ENCODE peak calls at places on chromosomes 13 and 19, in ten cellular contexts. One of them, this sample, is unnamed.

GRCh38 chr13:114225610-114226009 is 9.1 kb upstream of the CDC16 start:
- DNase-seq in CD8-positive, alpha-beta memory T cell: no peak
- DNase-seq in tibial artery: no peak
- DNase-seq in RPMI8226: no peak
- DNase-seq in pancreas: no peak
- DNase-seq in AG09319: no peak
- DNase-seq in stimulated activated CD4-positive, alpha-beta T cell treated with anti-CD3 and anti-CD28 coated beads, Interleukin-4, amount 100 ng/mL, for 48 hours: no peak
- DNase-seq in thyroid gland: no peak
- DNase-seq in nucleus accumbens: no peak
- DNase-seq in anterior cingulate cortex: no peak
- DNase-seq in this sample: no peak

GRCh38 chr19:29524912-29525870 is 603 bp upstream of the VSTM2B start:
- DNase-seq in nucleus accumbens: peak
- DNase-seq in CD8-positive, alpha-beta memory T cell: peak
- DNase-seq in stimulated activated CD4-positive, alpha-beta T cell treated with anti-CD3 and anti-CD28 coated beads, Interleukin-4, amount 100 ng/mL, for 48 hours: no peak
- DNase-seq in RPMI8226: no peak
- DNase-seq in pancreas: peak
- DNase-seq in tibial artery: no peak
- DNase-seq in anterior cingulate cortex: peak
- DNase-seq in thyroid gland: no peak
- DNase-seq in AG09319: no peak
- DNase-seq in this sample: no peak

GRCh38 chr13:109938255-109938936 is 152.0 kb upstream of the IRS2 start:
- DNase-seq in RPMI8226: no peak
- DNase-seq in tibial artery: no peak
- DNase-seq in stimulated activated CD4-positive, alpha-beta T cell treated with anti-CD3 and anti-CD28 coated beads, Interleukin-4, amount 100 ng/mL, for 48 hours: no peak
- DNase-seq in pancreas: no peak
- DNase-seq in CD8-positive, alpha-beta memory T cell: no peak
- DNase-seq in nucleus accumbens: no peak
- DNase-seq in thyroid gland: no peak
- DNase-seq in anterior cingulate cortex: no peak
- DNase-seq in AG09319: no peak
- DNase-seq in this sample: no peak

GRCh38 chr13:26719356-26719945 is 41.1 kb downstream of the GPR12 start:
- DNase-seq in tibial artery: no peak
- DNase-seq in thyroid gland: no peak
- DNase-seq in stimulated activated CD4-positive, alpha-beta T cell treated with anti-CD3 and anti-CD28 coated beads, Interleukin-4, amount 100 ng/mL, for 48 hours: no peak
- DNase-seq in RPMI8226: no peak
- DNase-seq in CD8-positive, alpha-beta memory T cell: no peak
- DNase-seq in anterior cingulate cortex: no peak
- DNase-seq in nucleus accumbens: no peak
- DNase-seq in pancreas: no peak
- DNase-seq in AG09319: no peak
- DNase-seq in this sample: no peak

GRCh38 chr13:46739447-46740125 is 57.4 kb downstream of the ESD start:
- DNase-seq in thyroid gland: no peak
- DNase-seq in tibial artery: no peak
- DNase-seq in anterior cingulate cortex: no peak
- DNase-seq in CD8-positive, alpha-beta memory T cell: no peak
- DNase-seq in nucleus accumbens: no peak
- DNase-seq in AG09319: no peak
- DNase-seq in pancreas: no peak
- DNase-seq in stimulated activated CD4-positive, alpha-beta T cell treated with anti-CD3 and anti-CD28 coated beads, Interleukin-4, amount 100 ng/mL, for 48 hours: no peak
- DNase-seq in RPMI8226: no peak
- DNase-seq in this sample: no peak

GRCh38 chr19:44939668-44940067 is 2.4 kb upstream of the APOC4 start:
- DNase-seq in AG09319: no peak
- DNase-seq in RPMI8226: no peak
- DNase-seq in pancreas: no peak
- DNase-seq in stimulated activated CD4-positive, alpha-beta T cell treated with anti-CD3 and anti-CD28 coated beads, Interleukin-4, amount 100 ng/mL, for 48 hours: no peak
- DNase-seq in thyroid gland: no peak
- DNase-seq in CD8-positive, alpha-beta memory T cell: no peak
- DNase-seq in nucleus accumbens: no peak
- DNase-seq in anterior cingulate cortex: no peak
- DNase-seq in tibial artery: no peak
- DNase-seq in this sample: no peak

GRCh38 chr19:9673912-9674668 is 810 bp downstream of the ZNF562 start:
- DNase-seq in CD8-positive, alpha-beta memory T cell: no peak
- DNase-seq in pancreas: no peak
- DNase-seq in anterior cingulate cortex: no peak
- DNase-seq in tibial artery: no peak
- DNase-seq in RPMI8226: no peak
- DNase-seq in stimulated activated CD4-positive, alpha-beta T cell treated with anti-CD3 and anti-CD28 coated beads, Interleukin-4, amount 100 ng/mL, for 48 hours: peak
- DNase-seq in thyroid gland: no peak
- DNase-seq in nucleus accumbens: peak
- DNase-seq in AG09319: no peak
- DNase-seq in this sample: no peak

GRCh38 chr13:95355491-95355890 is 54.2 kb upstream of the ABCC4 start:
- DNase-seq in anterior cingulate cortex: no peak
- DNase-seq in pancreas: no peak
- DNase-seq in CD8-positive, alpha-beta memory T cell: no peak
- DNase-seq in AG09319: no peak
- DNase-seq in stimulated activated CD4-positive, alpha-beta T cell treated with anti-CD3 and anti-CD28 coated beads, Interleukin-4, amount 100 ng/mL, for 48 hours: no peak
- DNase-seq in tibial artery: no peak
- DNase-seq in RPMI8226: no peak
- DNase-seq in thyroid gland: no peak
- DNase-seq in nucleus accumbens: no peak
- DNase-seq in this sample: no peak

GRCh38 chr13:52968074-52968700 is 60.4 kb upstream of the OLFM4 start:
- DNase-seq in tibial artery: peak
- DNase-seq in AG09319: peak
- DNase-seq in pancreas: peak
- DNase-seq in RPMI8226: peak
- DNase-seq in CD8-positive, alpha-beta memory T cell: peak
- DNase-seq in anterior cingulate cortex: peak
- DNase-seq in thyroid gland: peak
- DNase-seq in nucleus accumbens: peak
- DNase-seq in stimulated activated CD4-positive, alpha-beta T cell treated with anti-CD3 and anti-CD28 coated beads, Interleukin-4, amount 100 ng/mL, for 48 hours: peak
- DNase-seq in this sample: peak

GRCh38 chr19:16654151-16654550 is 5.8 kb downstream of the SMIM7 start:
- DNase-seq in RPMI8226: no peak
- DNase-seq in thyroid gland: no peak
- DNase-seq in stimulated activated CD4-positive, alpha-beta T cell treated with anti-CD3 and anti-CD28 coated beads, Interleukin-4, amount 100 ng/mL, for 48 hours: no peak
- DNase-seq in nucleus accumbens: peak
- DNase-seq in CD8-positive, alpha-beta memory T cell: no peak
- DNase-seq in AG09319: no peak
- DNase-seq in anterior cingulate cortex: no peak
- DNase-seq in tibial artery: no peak
- DNase-seq in pancreas: no peak
- DNase-seq in this sample: no peak

GRCh38 chr13:111206148-111206547 is 91.0 kb downstream of the ARHGEF7 start:
- DNase-seq in AG09319: no peak
- DNase-seq in anterior cingulate cortex: no peak
- DNase-seq in pancreas: no peak
- DNase-seq in stimulated activated CD4-positive, alpha-beta T cell treated with anti-CD3 and anti-CD28 coated beads, Interleukin-4, amount 100 ng/mL, for 48 hours: no peak
- DNase-seq in tibial artery: no peak
- DNase-seq in nucleus accumbens: no peak
- DNase-seq in CD8-positive, alpha-beta memory T cell: no peak
- DNase-seq in RPMI8226: no peak
- DNase-seq in thyroid gland: no peak
- DNase-seq in this sample: no peak

GRCh38 chr19:8609210-8610040 is 1.1 kb downstream of the ADAMTS10 start:
- DNase-seq in tibial artery: peak
- DNase-seq in pancreas: no peak
- DNase-seq in AG09319: no peak
- DNase-seq in stimulated activated CD4-positive, alpha-beta T cell treated with anti-CD3 and anti-CD28 coated beads, Interleukin-4, amount 100 ng/mL, for 48 hours: peak
- DNase-seq in thyroid gland: peak
- DNase-seq in nucleus accumbens: peak
- DNase-seq in anterior cingulate cortex: peak
- DNase-seq in CD8-positive, alpha-beta memory T cell: no peak
- DNase-seq in RPMI8226: no peak
- DNase-seq in this sample: no peak

GRCh38 chr19:19113040-19113541 is 25.2 kb downstream of the TMEM161A start:
- DNase-seq in CD8-positive, alpha-beta memory T cell: no peak
- DNase-seq in nucleus accumbens: no peak
- DNase-seq in AG09319: no peak
- DNase-seq in stimulated activated CD4-positive, alpha-beta T cell treated with anti-CD3 and anti-CD28 coated beads, Interleukin-4, amount 100 ng/mL, for 48 hours: no peak
- DNase-seq in thyroid gland: no peak
- DNase-seq in anterior cingulate cortex: peak
- DNase-seq in RPMI8226: peak
- DNase-seq in tibial artery: no peak
- DNase-seq in pancreas: no peak
- DNase-seq in this sample: peak